ENCODE peak calls at places on chromosomes 16 and 17, in six cellular contexts. One of them, this sample, is unnamed.

GRCh38 chr17:21330436-21331160 is 45.6 kb upstream of the KCNJ12 start:
- DNase-seq in amygdala: no peak
- DNase-seq in hippocampal formation: no peak
- DNase-seq in astrocyte of the spinal cord: no peak
- DNase-seq in activated naive CD4-positive, alpha-beta T cell treated with anti-CD3 and anti-CD28 coated beads, Interleukin-2, amount 10 ng/mL, durations not matched to agents 7 days and 5 days: no peak
- DNase-seq in activated CD8-positive, alpha-beta T cell treated with anti-CD3 and anti-CD28 coated beads, Interleukin-2, amount 10 ng/mL, durations not matched to agents 7 days and 5 days: no peak
- DNase-seq in this sample: no peak

GRCh38 chr17:58394534-58395223 is 22.7 kb downstream of the RNF43 start:
- DNase-seq in amygdala: no peak
- DNase-seq in hippocampal formation: no peak
- DNase-seq in astrocyte of the spinal cord: no peak
- DNase-seq in activated naive CD4-positive, alpha-beta T cell treated with anti-CD3 and anti-CD28 coated beads, Interleukin-2, amount 10 ng/mL, durations not matched to agents 7 days and 5 days: no peak
- DNase-seq in activated CD8-positive, alpha-beta T cell treated with anti-CD3 and anti-CD28 coated beads, Interleukin-2, amount 10 ng/mL, durations not matched to agents 7 days and 5 days: no peak
- DNase-seq in this sample: no peak

GRCh38 chr17:51672058-51672457 is 411.7 kb downstream of the UTP18 start:
- DNase-seq in amygdala: no peak
- DNase-seq in hippocampal formation: no peak
- DNase-seq in astrocyte of the spinal cord: no peak
- DNase-seq in activated naive CD4-positive, alpha-beta T cell treated with anti-CD3 and anti-CD28 coated beads, Interleukin-2, amount 10 ng/mL, durations not matched to agents 7 days and 5 days: no peak
- DNase-seq in activated CD8-positive, alpha-beta T cell treated with anti-CD3 and anti-CD28 coated beads, Interleukin-2, amount 10 ng/mL, durations not matched to agents 7 days and 5 days: no peak
- DNase-seq in this sample: no peak

GRCh38 chr17:45743626-45744326 is 40.3 kb upstream of the CRHR1 start:
- DNase-seq in amygdala: no peak
- DNase-seq in hippocampal formation: no peak
- DNase-seq in astrocyte of the spinal cord: no peak
- DNase-seq in activated naive CD4-positive, alpha-beta T cell treated with anti-CD3 and anti-CD28 coated beads, Interleukin-2, amount 10 ng/mL, durations not matched to agents 7 days and 5 days: no peak
- DNase-seq in activated CD8-positive, alpha-beta T cell treated with anti-CD3 and anti-CD28 coated beads, Interleukin-2, amount 10 ng/mL, durations not matched to agents 7 days and 5 days: no peak
- DNase-seq in this sample: no peak

GRCh38 chr16:49464877-49465504 is 91.4 kb downstream of the C16orf78 start:
- DNase-seq in amygdala: no peak
- DNase-seq in hippocampal formation: no peak
- DNase-seq in astrocyte of the spinal cord: no peak
- DNase-seq in activated naive CD4-positive, alpha-beta T cell treated with anti-CD3 and anti-CD28 coated beads, Interleukin-2, amount 10 ng/mL, durations not matched to agents 7 days and 5 days: peak; percentile 32
- DNase-seq in activated CD8-positive, alpha-beta T cell treated with anti-CD3 and anti-CD28 coated beads, Interleukin-2, amount 10 ng/mL, durations not matched to agents 7 days and 5 days: no peak
- DNase-seq in this sample: no peak

GRCh38 chr17:81903896-81904599 is 2.0 kb downstream of the NPB start:
- DNase-seq in amygdala: no peak
- DNase-seq in hippocampal formation: no peak
- DNase-seq in astrocyte of the spinal cord: no peak
- DNase-seq in activated naive CD4-positive, alpha-beta T cell treated with anti-CD3 and anti-CD28 coated beads, Interleukin-2, amount 10 ng/mL, durations not matched to agents 7 days and 5 days: no peak
- DNase-seq in activated CD8-positive, alpha-beta T cell treated with anti-CD3 and anti-CD28 coated beads, Interleukin-2, amount 10 ng/mL, durations not matched to agents 7 days and 5 days: no peak
- DNase-seq in this sample: no peak

GRCh38 chr17:63996430-63997182 is 1.5 kb upstream of the PRR29 start:
- DNase-seq in amygdala: no peak
- DNase-seq in hippocampal formation: no peak
- DNase-seq in astrocyte of the spinal cord: no peak
- DNase-seq in activated naive CD4-positive, alpha-beta T cell treated with anti-CD3 and anti-CD28 coated beads, Interleukin-2, amount 10 ng/mL, durations not matched to agents 7 days and 5 days: peak; percentile 18
- DNase-seq in activated CD8-positive, alpha-beta T cell treated with anti-CD3 and anti-CD28 coated beads, Interleukin-2, amount 10 ng/mL, durations not matched to agents 7 days and 5 days: no peak
- DNase-seq in this sample: no peak

GRCh38 chr17:44919411-44919810 is 4.1 kb upstream of the GFAP start:
- DNase-seq in amygdala: no peak
- DNase-seq in hippocampal formation: no peak
- DNase-seq in astrocyte of the spinal cord: no peak
- DNase-seq in activated naive CD4-positive, alpha-beta T cell treated with anti-CD3 and anti-CD28 coated beads, Interleukin-2, amount 10 ng/mL, durations not matched to agents 7 days and 5 days: peak; percentile 18
- DNase-seq in activated CD8-positive, alpha-beta T cell treated with anti-CD3 and anti-CD28 coated beads, Interleukin-2, amount 10 ng/mL, durations not matched to agents 7 days and 5 days: no peak
- DNase-seq in this sample: no peak

GRCh38 chr17:16997514-16998429 is 25.9 kb upstream of the TNFRSF13B start:
- DNase-seq in amygdala: no peak
- DNase-seq in hippocampal formation: no peak
- DNase-seq in astrocyte of the spinal cord: no peak
- DNase-seq in activated naive CD4-positive, alpha-beta T cell treated with anti-CD3 and anti-CD28 coated beads, Interleukin-2, amount 10 ng/mL, durations not matched to agents 7 days and 5 days: no peak
- DNase-seq in activated CD8-positive, alpha-beta T cell treated with anti-CD3 and anti-CD28 coated beads, Interleukin-2, amount 10 ng/mL, durations not matched to agents 7 days and 5 days: no peak
- DNase-seq in this sample: no peak

GRCh38 chr17:62862251-62862650 is 54.1 kb upstream of the MARCHF10 start:
- DNase-seq in amygdala: no peak
- DNase-seq in hippocampal formation: no peak
- DNase-seq in astrocyte of the spinal cord: no peak
- DNase-seq in activated naive CD4-positive, alpha-beta T cell treated with anti-CD3 and anti-CD28 coated beads, Interleukin-2, amount 10 ng/mL, durations not matched to agents 7 days and 5 days: no peak
- DNase-seq in activated CD8-positive, alpha-beta T cell treated with anti-CD3 and anti-CD28 coated beads, Interleukin-2, amount 10 ng/mL, durations not matched to agents 7 days and 5 days: no peak
- DNase-seq in this sample: no peak

GRCh38 chr17:43403846-43404245 is 5.1 kb downstream of the ARL4D start:
- DNase-seq in amygdala: no peak
- DNase-seq in hippocampal formation: no peak
- DNase-seq in astrocyte of the spinal cord: no peak
- DNase-seq in activated naive CD4-positive, alpha-beta T cell treated with anti-CD3 and anti-CD28 coated beads, Interleukin-2, amount 10 ng/mL, durations not matched to agents 7 days and 5 days: no peak
- DNase-seq in activated CD8-positive, alpha-beta T cell treated with anti-CD3 and anti-CD28 coated beads, Interleukin-2, amount 10 ng/mL, durations not matched to agents 7 days and 5 days: no peak
- DNase-seq in this sample: no peak

GRCh38 chr16:711548-712320 is 3.2 kb upstream of the METRN start:
- DNase-seq in amygdala: no peak
- DNase-seq in hippocampal formation: no peak
- DNase-seq in astrocyte of the spinal cord: peak; percentile 50
- DNase-seq in activated naive CD4-positive, alpha-beta T cell treated with anti-CD3 and anti-CD28 coated beads, Interleukin-2, amount 10 ng/mL, durations not matched to agents 7 days and 5 days: peak; percentile 84
- DNase-seq in activated CD8-positive, alpha-beta T cell treated with anti-CD3 and anti-CD28 coated beads, Interleukin-2, amount 10 ng/mL, durations not matched to agents 7 days and 5 days: peak; percentile 85
- DNase-seq in this sample: peak; percentile 36

GRCh38 chr17:61475726-61476125 is 23.5 kb downstream of the TBX4 start:
- DNase-seq in amygdala: no peak
- DNase-seq in hippocampal formation: no peak
- DNase-seq in astrocyte of the spinal cord: no peak
- DNase-seq in activated naive CD4-positive, alpha-beta T cell treated with anti-CD3 and anti-CD28 coated beads, Interleukin-2, amount 10 ng/mL, durations not matched to agents 7 days and 5 days: no peak
- DNase-seq in activated CD8-positive, alpha-beta T cell treated with anti-CD3 and anti-CD28 coated beads, Interleukin-2, amount 10 ng/mL, durations not matched to agents 7 days and 5 days: no peak
- DNase-seq in this sample: no peak

GRCh38 chr16:79843631-79844043 is 243.1 kb upstream of the MAF start:
- DNase-seq in amygdala: no peak
- DNase-seq in hippocampal formation: no peak
- DNase-seq in astrocyte of the spinal cord: no peak
- DNase-seq in activated naive CD4-positive, alpha-beta T cell treated with anti-CD3 and anti-CD28 coated beads, Interleukin-2, amount 10 ng/mL, durations not matched to agents 7 days and 5 days: no peak
- DNase-seq in activated CD8-positive, alpha-beta T cell treated with anti-CD3 and anti-CD28 coated beads, Interleukin-2, amount 10 ng/mL, durations not matched to agents 7 days and 5 days: no peak
- DNase-seq in this sample: no peak

GRCh38 chr17:32486091-32486700 is 597 bp upstream of the CDK5R1 start:
- DNase-seq in amygdala: peak; percentile 69
- DNase-seq in hippocampal formation: peak; percentile 88
- DNase-seq in astrocyte of the spinal cord: peak; percentile 60
- DNase-seq in activated naive CD4-positive, alpha-beta T cell treated with anti-CD3 and anti-CD28 coated beads, Interleukin-2, amount 10 ng/mL, durations not matched to agents 7 days and 5 days: peak; percentile 72
- DNase-seq in activated CD8-positive, alpha-beta T cell treated with anti-CD3 and anti-CD28 coated beads, Interleukin-2, amount 10 ng/mL, durations not matched to agents 7 days and 5 days: peak; percentile 62
- DNase-seq in this sample: peak; percentile 80

GRCh38 chr17:55706808-55707773 is 15.6 kb downstream of the TMEM100 start:
- DNase-seq in amygdala: no peak
- DNase-seq in hippocampal formation: no peak
- DNase-seq in astrocyte of the spinal cord: no peak
- DNase-seq in activated naive CD4-positive, alpha-beta T cell treated with anti-CD3 and anti-CD28 coated beads, Interleukin-2, amount 10 ng/mL, durations not matched to agents 7 days and 5 days: no peak
- DNase-seq in activated CD8-positive, alpha-beta T cell treated with anti-CD3 and anti-CD28 coated beads, Interleukin-2, amount 10 ng/mL, durations not matched to agents 7 days and 5 days: no peak
- DNase-seq in this sample: no peak